ENCODE peak calls at places on chromosomes 16 and 17, in eight cellular contexts. W is adrenal gland, G is tibial nerve, J is neuronal stem cell, K is psoas muscle, V is colonic mucosa, R is heart right ventricle, O is stomach. U is an unnamed sample.

GRCh38 chr16:11955713-11956123 is 9.3 kb upstream of the TNFRSF17 start:
- DNase-seq in W (no peak), G (no peak), J (no peak), K (no peak), V (no peak), R (no peak), O (no peak), U (no peak)

GRCh38 chr17:56592487-56593072 is 919 bp upstream of the NOG start:
- DNase-seq in W (peak; percentile 58), G (peak; percentile 55), J (peak; percentile 87), K (peak; percentile 68), V (peak; percentile 36), R (peak; percentile 67), O (peak; percentile 64), U (peak; percentile 53)

GRCh38 chr17:9612016-9612415 is 33.3 kb upstream of the USP43 start:
- DNase-seq in W (no peak), G (no peak), J (no peak), K (no peak), V (no peak), R (no peak), O (no peak), U (no peak)

GRCh38 chr17:47931848-47932247 is 9.5 kb upstream of the PNPO start:
- DNase-seq in W (no peak), G (no peak), J (no peak), K (no peak), V (no peak), R (no peak), O (no peak), U (no peak)

GRCh38 chr17:77254961-77255741 is 114.4 kb downstream of the SEC14L1 start:
- DNase-seq in W (no peak), G (no peak), J (no peak), K (no peak), V (no peak), R (no peak), O (peak; percentile 53), U (peak; percentile 75)

GRCh38 chr16:12260119-12260646 is 283.6 kb downstream of the SNX29 start:
- DNase-seq in W (no peak), G (no peak), J (no peak), K (no peak), V (no peak), R (no peak), O (no peak), U (no peak)

GRCh38 chr16:48106445-48106844 is 49.3 kb downstream of the ABCC12 start:
- DNase-seq in W (no peak), G (no peak), J (no peak), K (no peak), V (no peak), R (no peak), O (no peak), U (no peak)

GRCh38 chr17:72658675-72659074 is 433.8 kb downstream of the SLC39A11 start:
- DNase-seq in W (no peak), G (no peak), J (no peak), K (no peak), V (no peak), R (no peak), O (no peak), U (no peak)

GRCh38 chr16:57619606-57620315 is 8.7 kb upstream of the ADGRG1 start:
- DNase-seq in W (no peak), G (no peak), J (no peak), K (no peak), V (peak; percentile 92), R (no peak), O (peak; percentile 85), U (peak; percentile 84)

GRCh38 chr17:12509836-12510235 is 155.9 kb upstream of the MYOCD start:
- DNase-seq in W (no peak), G (no peak), J (no peak), K (no peak), V (no peak), R (no peak), O (no peak), U (no peak)

GRCh38 chr16:188674-189073 is 8.4 kb downstream of the HBQ1 start:
- DNase-seq in W (no peak), G (no peak), J (no peak), K (no peak), V (no peak), R (no peak), O (no peak), U (no peak)

GRCh38 chr17:80029235-80029974 is 6.3 kb downstream of the TBC1D16 start:
- DNase-seq in W (peak; percentile 88), G (peak; percentile 97), J (no peak), K (peak; percentile 91), V (peak; percentile 66), R (peak; percentile 79), O (peak; percentile 77), U (peak; percentile 91)

GRCh38 chr17:72421128-72422092 is 300.6 kb downstream of the SOX9 start:
- DNase-seq in W (peak; percentile 84), G (no peak), J (no peak), K (peak; percentile 57), V (peak; percentile 82), R (no peak), O (peak; percentile 71), U (peak; percentile 70)

GRCh38 chr16:590165-590874 is 454 bp downstream of the RAB40C start:
- DNase-seq in W (peak; percentile 73), G (peak; percentile 21), J (no peak), K (peak; percentile 44), V (no peak), R (peak; percentile 40), O (peak; percentile 50), U (no peak)

GRCh38 chr16:72612271-72612670 is 435.7 kb downstream of the ZFHX3 start:
- DNase-seq in W (no peak), G (no peak), J (no peak), K (no peak), V (no peak), R (no peak), O (no peak), U (no peak)

GRCh38 chr17:30031214-30031869 is 85.3 kb upstream of the NSRP1 start:
- DNase-seq in W (no peak), G (no peak), J (no peak), K (no peak), V (no peak), R (no peak), O (no peak), U (no peak)

GRCh38 chr16:12059216-12059769 is 82.8 kb downstream of the SNX29 start:
- DNase-seq in W (no peak), G (no peak), J (no peak), K (no peak), V (no peak), R (peak; percentile 45), O (no peak), U (no peak)

GRCh38 chr17:57379237-57380054 is 123.1 kb downstream of the MSI2 start:
- DNase-seq in W (peak; percentile 59), G (no peak), J (peak; percentile 43), K (no peak), V (no peak), R (no peak), O (no peak), U (peak; percentile 18)

GRCh38 chr17:33175565-33175964 is 117.5 kb downstream of the ASIC2 start:
- DNase-seq in W (no peak), G (no peak), J (no peak), K (no peak), V (no peak), R (no peak), O (no peak), U (no peak)

GRCh38 chr16:69888005-69888560 is 63.1 kb upstream of the CLEC18A start:
- DNase-seq in W (no peak), G (no peak), J (no peak), K (no peak), V (no peak), R (no peak), O (no peak), U (no peak)

GRCh38 chr16:30766206-30766921 is 4.2 kb downstream of the RNF40 start:
- DNase-seq in W (no peak), G (no peak), J (no peak), K (no peak), V (no peak), R (no peak), O (no peak), U (no peak)
- H3K36me3 ChIP-seq in W (no peaks in the 10 kb centered on the region), G (peaks cover 21% of the 10 kb centered on the region), J (peaks cover 67% of the 10 kb centered on the region), K (peaks cover 24% of the 10 kb centered on the region), V (peaks cover 46% of the 10 kb centered on the region), R (peaks cover 10% of the 10 kb centered on the region), O (peaks cover 85% of the 10 kb centered on the region), U (peaks cover 77% of the 10 kb centered on the region)

GRCh38 chr17:46031440-46031839 is 32.4 kb downstream of the STH start:
- DNase-seq in W (peak; percentile 50), G (no peak), J (no peak), K (no peak), V (no peak), R (no peak), O (no peak), U (peak; percentile 77)
- H3K36me3 ChIP-seq in W (no peaks in the 10 kb centered on the region), G (peaks cover 7% of the 10 kb centered on the region), J (peaks cover 48% of the 10 kb centered on the region), K (peaks cover 16% of the 10 kb centered on the region), V (peaks cover 18% of the 10 kb centered on the region), R (peaks cover 5% of the 10 kb centered on the region), O (peaks cover 100% of the 10 kb centered on the region), U (peaks cover 70% of the 10 kb centered on the region)

DNA sequence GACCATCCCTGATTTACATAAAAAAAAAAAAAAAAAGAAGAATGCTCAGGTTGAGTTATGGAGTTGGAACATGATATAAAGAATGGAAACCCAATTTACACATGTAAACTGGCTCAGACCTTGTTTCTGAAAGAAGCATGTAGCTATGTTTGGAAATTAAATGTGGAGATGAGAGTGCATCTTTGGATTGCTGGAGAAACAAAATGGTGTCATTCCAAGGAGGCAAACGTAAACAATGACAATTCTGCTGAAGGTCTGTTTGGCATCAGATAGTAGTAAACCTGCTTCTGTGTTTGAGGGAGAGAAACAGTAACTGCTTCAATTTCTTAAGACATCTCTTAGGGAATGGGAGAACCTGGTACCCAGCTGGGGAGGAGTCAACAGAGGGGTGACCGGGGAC is 23.6 kb downstream of the GPRC5B start:
- DNase-seq in W (no peak), G (no peak), J (no peak), K (no peak), V (no peak), R (no peak), O (no peak), U (no peak)
- H3K36me3 ChIP-seq in W (no peaks in the 10 kb centered on the region), G (no peaks in the 10 kb centered on the region), J (peaks cover 2% of the 10 kb centered on the region), K (no peaks in the 10 kb centered on the region), V (no peaks in the 10 kb centered on the region), R (no peaks in the 10 kb centered on the region), O (peaks cover 70% of the 10 kb centered on the region), U (no peaks in the 10 kb centered on the region)

GRCh38 chr16:81639348-81639747 is 139.7 kb upstream of the PLCG2 start:
- DNase-seq in W (no peak), G (no peak), J (no peak), K (no peak), V (no peak), R (no peak), O (no peak), U (no peak)
- H3K36me3 ChIP-seq in W (no peaks in the 10 kb centered on the region), G (no peaks in the 10 kb centered on the region), J (no peaks in the 10 kb centered on the region), K (no peaks in the 10 kb centered on the region), V (no peaks in the 10 kb centered on the region), R (no peaks in the 10 kb centered on the region), O (peaks cover 11% of the 10 kb centered on the region), U (no peaks in the 10 kb centered on the region)

DNA sequence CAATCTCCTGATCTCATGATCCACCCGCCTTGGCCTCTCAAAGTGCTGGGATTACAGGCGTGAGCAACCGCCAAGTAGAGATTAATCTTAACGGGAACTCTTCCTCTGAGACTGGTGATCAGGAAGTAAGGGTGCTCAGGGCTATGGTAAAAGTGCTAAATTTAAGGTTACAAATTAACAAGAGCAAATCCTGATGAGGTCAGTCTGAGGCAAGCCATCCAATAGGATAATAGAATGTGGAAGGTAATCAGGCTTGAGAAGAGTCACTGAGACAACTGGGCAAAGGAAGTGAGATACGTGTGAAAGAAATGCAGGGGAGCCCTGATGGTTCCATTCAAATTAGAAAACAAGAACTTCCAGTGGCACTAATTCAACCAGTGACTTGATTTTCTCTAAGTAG is 69.1 kb downstream of the CACNG1 start:
- DNase-seq in W (no peak), G (no peak), J (no peak), K (no peak), V (no peak), R (no peak), O (no peak), U (no peak)
- H3K36me3 ChIP-seq in W (no peaks in the 10 kb centered on the region), G (peaks cover 3% of the 10 kb centered on the region), J (peaks cover 10% of the 10 kb centered on the region), K (no peaks in the 10 kb centered on the region), V (peaks cover 6% of the 10 kb centered on the region), R (no peaks in the 10 kb centered on the region), O (peaks cover 85% of the 10 kb centered on the region), U (peaks cover 35% of the 10 kb centered on the region)

U was measured in upper lobe of left lung.